ENCODE peak calls at places on chromosomes 16 and 17, in ten cellular contexts. A, H, C, T, M, W, K, R, D and S are unnamed samples.

GRCh38 chr16:4578961-4579530 is 22.9 kb downstream of the C16orf96 start:
- DNase-seq in A (no peak), H (no peak), C (no peak), T (no peak), M (no peak), W (no peak), K (no peak), R (no peak), D (no peak), S (no peak)

GRCh38 chr17:68792873-68793272 is 162.3 kb downstream of the ABCA8 start:
- DNase-seq in A (no peak), H (no peak), C (no peak), T (no peak), M (no peak), W (no peak), K (no peak), R (no peak), D (no peak), S (no peak)

GRCh38 chr17:62193297-62193696 is 128.2 kb upstream of the MED13 start:
- DNase-seq in A (no peak), H (no peak), C (no peak), T (no peak), M (no peak), W (no peak), K (no peak), R (no peak), D (no peak), S (peak)

GRCh38 chr17:69441179-69441578 is 26.7 kb downstream of the MAP2K6 start:
- DNase-seq in A (no peak), H (no peak), C (no peak), T (no peak), M (no peak), W (no peak), K (no peak), R (no peak), D (no peak), S (no peak)

GRCh38 chr17:32007463-32008298 is 498 bp downstream of the LRRC37B start:
- DNase-seq in A (peak), H (peak), C (no peak), T (no peak), M (peak), W (peak), K (no peak), R (no peak), D (peak), S (no peak)

GRCh38 chr17:47220531-47220999 is 11.4 kb downstream of the MYL4 start:
- DNase-seq in A (no peak), H (no peak), C (no peak), T (no peak), M (peak), W (peak), K (no peak), R (peak), D (no peak), S (no peak)

GRCh38 chr17:16872351-16872751 is 99.6 kb downstream of the TNFRSF13B start:
- DNase-seq in A (no peak), H (no peak), C (no peak), T (no peak), M (no peak), W (no peak), K (no peak), R (no peak), D (no peak), S (no peak)

GRCh38 chr16:70160821-70161220 is 12.8 kb upstream of the CLEC18C start:
- DNase-seq in A (no peak), H (no peak), C (no peak), T (no peak), M (peak), W (no peak), K (no peak), R (no peak), D (no peak), S (no peak)

GRCh38 chr16:85086347-85087291 is 25.7 kb downstream of the CIBAR2 start:
- DNase-seq in A (peak), H (peak), C (no peak), T (no peak), M (peak), W (peak), K (peak), R (peak), D (peak), S (peak)

GRCh38 chr16:84526794-84527485 is 22.5 kb upstream of the MEAK7 start:
- DNase-seq in A (peak), H (peak), C (no peak), T (no peak), M (no peak), W (no peak), K (peak), R (no peak), D (peak), S (peak)

GRCh38 chr16:52405441-52405840 is 141.5 kb downstream of the TOX3 start:
- DNase-seq in A (no peak), H (no peak), C (no peak), T (no peak), M (no peak), W (no peak), K (no peak), R (no peak), D (no peak), S (no peak)

GRCh38 chr16:89143911-89144675 is 27.5 kb upstream of the CDH15 start:
- DNase-seq in A (peak), H (no peak), C (no peak), T (no peak), M (no peak), W (peak), K (no peak), R (no peak), D (peak), S (no peak)

GRCh38 chr17:3683054-3683511 is 12.9 kb downstream of the P2RX5 start:
- DNase-seq in A (no peak), H (no peak), C (no peak), T (no peak), M (peak), W (peak), K (no peak), R (no peak), D (no peak), S (no peak)

GRCh38 chr16:10676284-10676683 is 18.4 kb downstream of the TEKT5 start:
- DNase-seq in A (no peak), H (no peak), C (no peak), T (no peak), M (no peak), W (no peak), K (no peak), R (peak), D (no peak), S (no peak)

GRCh38 chr17:78939615-78940014 is 14.4 kb upstream of the TIMP2 start:
- DNase-seq in A (no peak), H (no peak), C (no peak), T (no peak), M (no peak), W (no peak), K (no peak), R (no peak), D (no peak), S (no peak)

GRCh38 chr17:83203073-83203471 is 123.7 kb downstream of the METRNL start:
- DNase-seq in A (peak), H (peak), C (peak), T (no peak), M (peak), W (no peak), K (peak), R (peak), D (peak), S (peak)

GRCh38 chr16:21145738-21146137 is 4.9 kb downstream of the DNAH3 start:
- DNase-seq in A (no peak), H (no peak), C (no peak), T (no peak), M (no peak), W (no peak), K (no peak), R (peak), D (no peak), S (no peak)

GRCh38 chr16:12271006-12271405 is 294.5 kb downstream of the SNX29 start:
- DNase-seq in A (no peak), H (peak), C (no peak), T (no peak), M (no peak), W (no peak), K (no peak), R (no peak), D (no peak), S (no peak)

GRCh38 chr17:17398188-17398927 is 78.4 kb upstream of the MED9 start:
- DNase-seq in A (peak), H (peak), C (no peak), T (no peak), M (no peak), W (no peak), K (peak), R (peak), D (no peak), S (no peak)

GRCh38 chr17:34370997-34371395 is 8.0 kb upstream of the CCL1 start:
- DNase-seq in A (no peak), H (no peak), C (no peak), T (no peak), M (peak), W (no peak), K (no peak), R (no peak), D (no peak), S (no peak)

GRCh38 chr17:58279736-58280479 is 827 bp downstream of the MPO start:
- DNase-seq in A (no peak), H (no peak), C (no peak), T (no peak), M (no peak), W (no peak), K (no peak), R (no peak), D (peak), S (no peak)

GRCh38 chr17:10170233-10170632 is 28.2 kb downstream of the GAS7 start:
- DNase-seq in A (no peak), H (no peak), C (no peak), T (no peak), M (no peak), W (no peak), K (no peak), R (no peak), D (no peak), S (no peak)

GRCh38 chr17:10171057-10171456 is 27.3 kb downstream of the GAS7 start:
- DNase-seq in A (peak), H (no peak), C (no peak), T (no peak), M (no peak), W (no peak), K (peak), R (peak), D (no peak), S (no peak)

GRCh38 chr17:10172778-10173177 is 25.6 kb downstream of the GAS7 start:
- DNase-seq in A (no peak), H (no peak), C (no peak), T (no peak), M (no peak), W (no peak), K (no peak), R (no peak), D (no peak), S (no peak)

GRCh38 chr17:10171581-10171981 is 26.8 kb downstream of the GAS7 start:
- DNase-seq in A (no peak), H (peak), C (no peak), T (no peak), M (no peak), W (no peak), K (no peak), R (no peak), D (no peak), S (no peak)

GRCh38 chr17:10172241-10172741 is 26.1 kb downstream of the GAS7 start:
- DNase-seq in A (no peak), H (peak), C (no peak), T (no peak), M (no peak), W (no peak), K (no peak), R (no peak), D (no peak), S (no peak)
- H3K4me3 ChIP-seq in A (no peak), H (no peak), C (no peak), T (no peak), M (no peak), W (no peak), K (no peak), R (no peak), D (no peak), S (no peak)

GRCh38 chr17:41486809-41487530 is 2.7 kb downstream of the KRT36 start:
- DNase-seq in A (no peak), H (no peak), C (no peak), T (no peak), M (peak), W (peak), K (no peak), R (no peak), D (peak), S (no peak)
- TF ChIP-seq CTCF in A (peak), H (peak), C (peak), T (peak), M (peak), W (no peak), K (peak), R (no peak), D (peak), S (peak)

GRCh38 chr17:39196191-39196819 is 1.2 kb downstream of the CACNB1 start:
- DNase-seq in A (peak), H (no peak), C (no peak), T (no peak), M (no peak), W (no peak), K (no peak), R (no peak), D (no peak), S (no peak)
- H3K4me3 ChIP-seq in A (peak), H (peak), C (peak), T (peak), M (no peak), W (no peak), K (peak), R (no peak), D (peak), S (peak)

GRCh38 chr17:48374650-48375230 is 55.3 kb downstream of the SKAP1 start:
- DNase-seq in A (no peak), H (no peak), C (no peak), T (no peak), M (peak), W (peak), K (no peak), R (no peak), D (no peak), S (no peak)
- TF ChIP-seq CTCF in A (peak), H (peak), C (no peak), T (peak), M (peak), W (peak), K (peak), R (no peak), D (peak), S (peak)

GRCh38 chr17:14317383-14317782 is 16.5 kb downstream of the HS3ST3B1 start:
- DNase-seq in A (no peak), H (no peak), C (no peak), T (no peak), M (no peak), W (no peak), K (no peak), R (peak), D (no peak), S (no peak)
- H3K4me3 ChIP-seq in A (no peak), H (no peak), C (no peak), T (no peak), M (no peak), W (no peak), K (no peak), R (no peak), D (no peak), S (no peak)

GRCh38 chr17:81927145-81927652 is 336 bp downstream of the MAFG start:
- DNase-seq in A (no peak), H (no peak), C (no peak), T (no peak), M (no peak), W (no peak), K (peak), R (no peak), D (no peak), S (no peak)
- TF ChIP-seq CTCF in A (no peak), H (no peak), C (no peak), T (no peak), M (peak), W (no peak), K (no peak), R (no peak), D (no peak), S (no peak)

GRCh38 chr17:81911969-81912368 is 770 bp upstream of the PCYT2 start:
- DNase-seq in A (no peak), H (no peak), C (no peak), T (no peak), M (no peak), W (no peak), K (no peak), R (no peak), D (no peak), S (no peak)
- H3K4me3 ChIP-seq in A (peak), H (no peak), C (no peak), T (no peak), M (no peak), W (no peak), K (peak), R (no peak), D (peak), S (no peak)

DNA sequence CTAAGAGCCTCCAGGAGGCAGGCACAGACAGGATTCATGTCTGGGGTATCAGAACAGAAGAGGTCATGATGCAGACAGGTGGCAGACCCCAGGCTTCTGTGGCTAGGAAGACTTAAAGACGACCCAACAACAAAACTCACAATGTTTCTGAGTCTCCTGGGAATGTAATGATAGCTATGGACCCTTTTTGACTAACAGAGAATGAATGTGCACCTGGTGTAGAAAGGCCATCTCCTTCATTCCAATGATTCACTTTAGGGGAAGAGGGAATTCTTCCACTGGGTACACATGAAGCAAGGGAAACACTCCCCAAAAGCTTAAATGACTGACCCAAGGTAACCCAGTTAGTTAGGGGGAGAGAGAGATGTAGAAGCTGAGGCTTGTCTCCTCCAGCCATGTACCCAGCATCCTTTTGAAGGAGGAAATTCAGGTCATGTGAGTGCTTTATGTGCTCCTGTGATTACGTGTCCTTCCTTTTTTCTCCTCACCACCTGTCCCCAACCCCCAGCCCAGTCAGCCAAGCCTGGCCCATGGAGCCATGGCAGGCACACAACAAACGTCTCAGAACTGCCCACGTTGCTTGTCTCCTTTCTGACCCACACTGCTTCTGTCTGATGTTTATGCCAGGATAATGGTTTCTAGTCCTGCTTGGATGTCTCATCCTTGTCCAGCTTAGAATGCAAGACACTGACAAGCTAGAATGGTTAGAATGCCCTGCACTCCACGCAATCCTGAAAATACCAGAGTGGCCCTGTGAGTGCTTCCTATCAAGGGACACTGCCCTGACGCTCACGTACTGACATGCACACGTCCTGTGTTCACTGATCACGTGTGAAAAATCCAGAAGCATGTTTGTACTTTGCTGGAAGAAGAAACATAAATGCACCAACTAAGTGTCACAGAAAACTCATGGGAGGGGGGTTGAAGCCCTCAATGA is 156.4 kb downstream of the ZFHX3 start:
- DNase-seq in A (no peak), H (no peak), C (no peak), T (no peak), M (no peak), W (no peak), K (no peak), R (no peak), D (no peak), S (no peak)
- TF ChIP-seq CTCF in A (no peak), H (no peak), C (no peak), T (no peak), M (no peak), W (no peak), K (no peak), R (no peak), D (no peak), S (no peak)

DNA sequence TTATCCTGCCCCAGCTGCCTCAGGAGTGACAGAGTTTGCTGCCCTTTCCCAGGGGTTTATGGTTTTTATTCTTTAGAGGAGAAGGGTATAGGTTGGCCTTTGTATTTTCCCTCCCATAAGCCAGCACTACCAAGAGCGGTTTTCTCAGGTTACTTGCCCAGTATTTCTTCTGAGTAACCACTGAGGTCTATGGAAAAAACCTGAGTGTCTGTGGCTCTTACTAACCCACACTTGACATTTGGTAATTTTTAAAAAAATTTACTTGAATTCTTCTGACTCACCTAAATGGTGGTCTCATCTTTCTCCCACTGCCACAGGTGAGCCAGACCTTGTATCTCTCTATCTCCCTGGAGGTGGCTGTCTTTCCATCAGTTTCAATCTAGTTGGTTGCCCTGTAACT is 6.0 kb downstream of the SLC7A6 start:
- DNase-seq in A (no peak), H (no peak), C (no peak), T (no peak), M (no peak), W (no peak), K (no peak), R (no peak), D (no peak), S (no peak)
- H3K4me3 ChIP-seq in A (peak), H (no peak), C (no peak), T (no peak), M (no peak), W (no peak), K (no peak), R (no peak), D (no peak), S (peak)